ENCODE peak calls at places on chromosomes 5 and 9, in six cellular contexts. N, W, C, R, F and T are unnamed samples.

GRCh38 chr9:114604974-114605373 is 6.1 kb upstream of the TMEM268 start:
- DNase-seq in N (no peak), C (no peak), R (no peak), F (no peak), W (no peak), T (no peak)

GRCh38 chr9:137050570-137050969 is 3.3 kb downstream of the ENTPD2 start:
- DNase-seq in R (no peak), W (no peak), F (no peak), C (no peak), N (no peak), T (no peak)

GRCh38 chr5:44389410-44389879 is at the start of gene FGF10:
- DNase-seq in F (peak; percentile 88), C (peak; percentile 64), W (no peak), R (no peak), N (no peak), T (peak; percentile 27)

GRCh38 chr5:172133359-172134029 is 54.5 kb downstream of the STK10 start:
- DNase-seq in F (no peak), R (no peak), N (no peak), W (peak; percentile 92), C (no peak), T (peak; percentile 69)

GRCh38 chr5:179153341-179153901 is 93.2 kb downstream of the ZNF354C start:
- DNase-seq in C (no peak), F (no peak), W (no peak), R (no peak), N (no peak), T (no peak)

GRCh38 chr5:175873090-175873454 is 1.7 kb downstream of the CPLX2 start:
- DNase-seq in N (no peak), F (peak; percentile 80), W (no peak), R (no peak), C (no peak), T (no peak)

GRCh38 chr5:159095218-159095617 is 4.5 kb downstream of the EBF1 start:
- DNase-seq in W (no peak), F (peak; percentile 77), R (no peak), C (no peak), N (no peak), T (no peak)

GRCh38 chr5:60597570-60597969 is 102.4 kb downstream of the DEPDC1B start:
- DNase-seq in F (no peak), N (no peak), W (no peak), R (no peak), C (no peak), T (peak; percentile 20)

GRCh38 chr9:125634040-125634717 is 72.8 kb downstream of the MAPKAP1 start:
- DNase-seq in F (no peak), R (no peak), N (no peak), W (peak; percentile 40), C (no peak), T (no peak)

GRCh38 chr9:130172858-130173461 is 756 bp downstream of the NCS1 start:
- DNase-seq in N (no peak), W (no peak), C (no peak), F (peak; percentile 60), R (no peak), T (peak; percentile 82)

GRCh38 chr5:108461628-108462367 is 79.9 kb upstream of the FBXL17 start:
- DNase-seq in F (no peak), R (no peak), W (peak; percentile 72), C (no peak), N (no peak), T (peak; percentile 86)

GRCh38 chr9:36818242-36818938 is 215.7 kb downstream of the PAX5 start:
- DNase-seq in W (no peak), N (no peak), C (no peak), F (peak; percentile 21), R (no peak), T (no peak)

GRCh38 chr5:141479776-141480175 is 4.0 kb downstream of the PCDHGC3 start:
- DNase-seq in R (no peak), W (peak; percentile 33), F (no peak), N (no peak), C (no peak), T (peak; percentile 29)

GRCh38 chr9:128006360-128007024 is 25.7 kb upstream of the EEIG1 start:
- DNase-seq in R (no peak), W (peak; percentile 36), N (no peak), C (no peak), F (no peak), T (peak; percentile 34)

GRCh38 chr5:17302590-17302989 is 85.2 kb downstream of the BASP1 start:
- DNase-seq in W (no peak), F (no peak), N (no peak), R (no peak), C (no peak), T (peak; percentile 48)

GRCh38 chr5:125160787-125161502 is 414.5 kb upstream of the ZNF608 start:
- DNase-seq in F (peak; percentile 63), C (peak; percentile 31), R (no peak), W (peak; percentile 7), N (no peak), T (no peak)

GRCh38 chr5:125162714-125163113 is 416.3 kb upstream of the ZNF608 start:
- DNase-seq in R (no peak), F (no peak), W (no peak), C (no peak), N (no peak), T (no peak)
- H3K9me3 ChIP-seq in R (no peaks in the 10 kb centered on the region), F (no peaks in the 10 kb centered on the region), W (peaks cover 2% of the 10 kb centered on the region), C (peaks cover 27% of the 10 kb centered on the region), N (no peaks in the 10 kb centered on the region), T (peaks cover 33% of the 10 kb centered on the region)

GRCh38 chr9:93129286-93129685 is 4.8 kb downstream of the NINJ1 start:
- DNase-seq in F (no peak), R (no peak), N (no peak), C (no peak), W (no peak), T (no peak)
- H3K4me1 ChIP-seq in F (peaks cover 20% of the 10 kb centered on the region), R (peaks cover 25% of the 10 kb centered on the region), N (peaks cover 20% of the 10 kb centered on the region), C (peaks cover 25% of the 10 kb centered on the region), W (peaks cover 39% of the 10 kb centered on the region), T (peaks cover 21% of the 10 kb centered on the region)

GRCh38 chr9:110579763-110580255 is 268 bp upstream of the SVEP1 start:
- DNase-seq in C (peak; percentile 45), W (peak; percentile 71), F (peak; percentile 69), N (no peak), R (no peak), T (peak; percentile 94)
- H3K9ac ChIP-seq in C (no peak overlapping the region), W (peak overlapping the region; percentile 66), F (no peak overlapping the region), N (peak overlapping the region; percentile 46), R (no peak overlapping the region), T (peak overlapping the region; percentile 99)

GRCh38 chr9:77019010-77019809 is at the start of gene FOXB2:
- DNase-seq in W (no peak), F (peak; percentile 45), R (no peak), C (peak; percentile 24), N (no peak), T (no peak)

GRCh38 chr9:77021289-77021927 is 2.0 kb downstream of the FOXB2 start:
- DNase-seq in W (no peak), C (peak; percentile 40), N (no peak), R (no peak), F (peak; percentile 62), T (no peak)

GRCh38 chr9:77020438-77021264 is 1.2 kb downstream of the FOXB2 start:
- DNase-seq in N (no peak), F (peak; percentile 51), W (no peak), R (no peak), C (peak; percentile 33), T (no peak)

GRCh38 chr9:77018058-77019009 is 1.1 kb upstream of the FOXB2 start:
- DNase-seq in R (no peak), C (peak; percentile 54), W (no peak), F (peak; percentile 82), N (no peak), T (peak; percentile 41)

GRCh38 chr9:77019810-77020437 is 469 bp downstream of the FOXB2 start:
- DNase-seq in R (no peak), C (no peak), W (no peak), N (no peak), F (peak; percentile 27), T (no peak)
- H3K9me3 ChIP-seq in R (no peaks in the 10 kb centered on the region), C (no peaks in the 10 kb centered on the region), W (peaks cover 24% of the 10 kb centered on the region), N (no peaks in the 10 kb centered on the region), F (no peaks in the 10 kb centered on the region), T (peaks cover 18% of the 10 kb centered on the region)

GRCh38 chr5:72847439-72847838 is 31.0 kb downstream of the TNPO1 start:
- DNase-seq in N (no peak), F (no peak), C (no peak), W (no peak), R (no peak), T (peak; percentile 53)
- H3K4me1 ChIP-seq in N (peaks cover 11% of the 10 kb centered on the region), F (peaks cover 38% of the 10 kb centered on the region), C (peaks cover 13% of the 10 kb centered on the region), W (peaks cover 6% of the 10 kb centered on the region), R (peaks cover 14% of the 10 kb centered on the region), T (peaks cover 57% of the 10 kb centered on the region)

GRCh38 chr5:148776261-148776660 is 50.1 kb upstream of the ADRB2 start:
- DNase-seq in N (no peak), R (no peak), F (no peak), C (no peak), W (no peak), T (no peak)
- H3K9ac ChIP-seq in N (no peak overlapping the region), R (no peak overlapping the region), F (no peak overlapping the region), C (no peak overlapping the region), W (no peak overlapping the region), T (no peak overlapping the region)

GRCh38 chr9:100366121-100366520 is 13.4 kb upstream of the TEX10 start:
- DNase-seq in N (no peak), C (no peak), W (no peak), F (no peak), R (no peak), T (no peak)

GRCh38 chr9:100375677-100376076 is 22.9 kb upstream of the TEX10 start:
- DNase-seq in R (no peak), W (no peak), C (no peak), N (no peak), F (no peak), T (no peak)

GRCh38 chr9:100372648-100373047 is 19.9 kb upstream of the TEX10 start:
- DNase-seq in R (no peak), C (no peak), F (no peak), N (no peak), W (no peak), T (no peak)

GRCh38 chr9:100368672-100369071 is 15.9 kb upstream of the TEX10 start:
- DNase-seq in N (no peak), R (no peak), F (no peak), W (no peak), C (no peak), T (no peak)

GRCh38 chr9:100370064-100370723 is 17.5 kb upstream of the TEX10 start:
- DNase-seq in C (no peak), N (no peak), F (no peak), R (no peak), W (no peak), T (no peak)
- H3K9me3 ChIP-seq in C (peaks cover 33% of the 10 kb centered on the region), N (no peaks in the 10 kb centered on the region), F (peaks cover 22% of the 10 kb centered on the region), R (no peaks in the 10 kb centered on the region), W (no peaks in the 10 kb centered on the region), T (no peaks in the 10 kb centered on the region)

GRCh38 chr9:98253563-98253962 is 1.9 kb downstream of the TBC1D2 start:
- DNase-seq in F (no peak), C (no peak), W (no peak), N (peak; percentile 16), R (no peak), T (no peak)

GRCh38 chr9:98247826-98248657 is 7.4 kb downstream of the TBC1D2 start:
- DNase-seq in F (no peak), C (no peak), R (no peak), N (no peak), W (no peak), T (no peak)

GRCh38 chr9:98251554-98251953 is 3.9 kb downstream of the TBC1D2 start:
- DNase-seq in W (peak; percentile 77), C (no peak), R (peak; percentile 73), N (no peak), F (no peak), T (peak; percentile 35)

GRCh38 chr9:98249774-98250173 is 5.7 kb downstream of the TBC1D2 start:
- DNase-seq in W (no peak), R (no peak), F (no peak), N (no peak), C (no peak), T (no peak)

GRCh38 chr9:98248737-98249474 is 6.5 kb downstream of the TBC1D2 start:
- DNase-seq in F (no peak), N (peak; percentile 77), C (no peak), W (peak; percentile 97), R (no peak), T (peak; percentile 71)
- H3K4me1 ChIP-seq in F (peaks cover 9% of the 10 kb centered on the region), N (peaks cover 27% of the 10 kb centered on the region), C (peaks cover 4% of the 10 kb centered on the region), W (peaks cover 46% of the 10 kb centered on the region), R (peaks cover 55% of the 10 kb centered on the region), T (peaks cover 44% of the 10 kb centered on the region)